ENCODE peak calls at places on chromosomes 7 and 10, in nine cellular contexts. V is activated T-cell treated with anti-CD3 and anti-CD28 coated beads, Interleukin-2, amount 50 U/mL, for 4 hours; R is stimulated activated CD8-positive, alpha-beta memory T cell treated with anti-CD3 and anti-CD28 coated beads, Interleukin-2, amount 100 ng/mL, for 1 hour; D is effector memory CD4-positive, alpha-beta T cell; U is CD8-positive, alpha-beta T cell; M is CD4-positive, CD25-positive, alpha-beta regulatory T cell; I is MCF 10A; Q is SJSA1; Y is activated T-helper 1 cell treated with Interleukin-2 at 50 U/mL for 16 hours. B is an unnamed sample.

GRCh38 chr7:24587853-24588252 is 14.6 kb downstream of the PALS2 start:
- DNase-seq in V (peak; percentile 52), R (peak; percentile 28), D (peak; percentile 8), U (peak; percentile 67), M (peak; percentile 66), I (peak; percentile 15), Q (no peak), Y (peak; percentile 22), B (no peak)

GRCh38 chr10:117541405-117541908 is 1.1 kb upstream of the EMX2 start:
- DNase-seq in V (no peak), R (no peak), D (no peak), U (no peak), M (no peak), I (no peak), Q (no peak), Y (no peak), B (no peak)

GRCh38 chr10:92747600-92747999 is 57.8 kb downstream of the HHEX start:
- DNase-seq in V (no peak), R (peak; percentile 6), D (peak; percentile 5), U (peak; percentile 18), M (peak; percentile 71), I (no peak), Q (no peak), Y (no peak), B (no peak)

GRCh38 chr10:118901409-118901808 is 128.1 kb upstream of the NANOS1 start:
- DNase-seq in V (no peak), R (no peak), D (no peak), U (no peak), M (no peak), I (no peak), Q (no peak), Y (no peak), B (no peak)

GRCh38 chr7:99034932-99035722 is 108.8 kb downstream of the SMURF1 start:
- DNase-seq in V (no peak), R (no peak), D (no peak), U (no peak), M (no peak), I (no peak), Q (no peak), Y (no peak), B (no peak)

GRCh38 chr10:33799281-33799943 is 464.9 kb upstream of the NRP1 start:
- DNase-seq in V (no peak), R (no peak), D (no peak), U (no peak), M (no peak), I (no peak), Q (no peak), Y (no peak), B (no peak)

GRCh38 chr10:6185039-6185716 is 17.6 kb upstream of the PFKFB3 start:
- DNase-seq in V (no peak), R (no peak), D (no peak), U (no peak), M (no peak), I (no peak), Q (no peak), Y (no peak), B (no peak)

GRCh38 chr10:50275650-50276235 is 24.4 kb upstream of the ASAH2 start:
- DNase-seq in V (peak; percentile 11), R (no peak), D (no peak), U (peak; percentile 14), M (peak; percentile 35), I (peak; percentile 52), Q (peak; percentile 36), Y (no peak), B (no peak)

GRCh38 chr10:120996456-120997053 is 145.4 kb downstream of the WDR11 start:
- DNase-seq in V (no peak), R (no peak), D (no peak), U (no peak), M (no peak), I (no peak), Q (no peak), Y (no peak), B (no peak)

GRCh38 chr7:79620291-79620690 is 166.8 kb upstream of the MAGI2 start:
- DNase-seq in V (no peak), R (no peak), D (no peak), U (no peak), M (no peak), I (no peak), Q (no peak), Y (no peak), B (no peak)

GRCh38 chr7:94907026-94907419 is 371 bp upstream of the PPP1R9A start:
- DNase-seq in V (no peak), R (no peak), D (no peak), U (no peak), M (no peak), I (no peak), Q (no peak), Y (no peak), B (no peak)

GRCh38 chr7:87152897-87153641 is 816 bp downstream of the DMTF1 start:
- DNase-seq in V (peak; percentile 8), R (peak; percentile 1), D (no peak), U (peak; percentile 25), M (peak; percentile 53), I (peak; percentile 37), Q (peak; percentile 59), Y (no peak), B (no peak)

GRCh38 chr10:8052344-8052969 is 2.0 kb upstream of the GATA3 start:
- DNase-seq in V (no peak), R (no peak), D (no peak), U (no peak), M (peak; percentile 67), I (no peak), Q (no peak), Y (no peak), B (no peak)

GRCh38 chr10:97801449-97801848 is 29.6 kb upstream of the SFRP5 start:
- DNase-seq in V (no peak), R (no peak), D (no peak), U (no peak), M (no peak), I (no peak), Q (no peak), Y (no peak), B (no peak)

GRCh38 chr10:118584181-118584954 is 11.1 kb downstream of the PRLHR start:
- DNase-seq in V (no peak), R (no peak), D (no peak), U (no peak), M (no peak), I (peak; percentile 89), Q (peak; percentile 25), Y (no peak), B (no peak)

GRCh38 chr7:110170762-110171161 is 920.2 kb upstream of the LRRN3 start:
- DNase-seq in V (no peak), R (no peak), D (no peak), U (no peak), M (no peak), I (no peak), Q (no peak), Y (no peak), B (no peak)

GRCh38 chr10:24209946-24210491 is 1.1 kb downstream of the KIAA1217 start:
- DNase-seq in V (no peak), R (no peak), D (no peak), U (no peak), M (no peak), I (peak; percentile 74), Q (peak; percentile 41), Y (no peak), B (no peak)

GRCh38 chr7:22166928-22167327 is 190.0 kb downstream of the RAPGEF5 start:
- DNase-seq in V (no peak), R (no peak), D (no peak), U (no peak), M (no peak), I (no peak), Q (no peak), Y (no peak), B (no peak)

GRCh38 chr7:155702616-155703015 is 58.2 kb downstream of the RBM33 start:
- DNase-seq in V (no peak), R (no peak), D (no peak), U (no peak), M (no peak), I (peak; percentile 57), Q (no peak), Y (no peak), B (no peak)

GRCh38 chr7:116357776-116358670 is 141.5 kb upstream of the CAV2 start:
- DNase-seq in V (no peak), R (no peak), D (no peak), U (no peak), M (no peak), I (peak; percentile 76), Q (peak; percentile 42), Y (no peak), B (no peak)

GRCh38 chr7:49398730-49399129 is 374.7 kb upstream of the VWC2 start:
- DNase-seq in V (no peak), R (no peak), D (no peak), U (no peak), M (no peak), I (peak; percentile 69), Q (no peak), Y (no peak), B (no peak)

GRCh38 chr10:70974351-70974901 is 86.1 kb upstream of the PCBD1 start:
- DNase-seq in V (no peak), R (no peak), D (no peak), U (no peak), M (no peak), I (peak; percentile 36), Q (no peak), Y (no peak), B (no peak)

GRCh38 chr10:71246591-71247143 is 34.3 kb downstream of the UNC5B start:
- DNase-seq in V (no peak), R (no peak), D (no peak), U (no peak), M (no peak), I (peak; percentile 91), Q (no peak), Y (no peak), B (peak; percentile 15)

GRCh38 chr7:116800594-116800993 is 61.8 kb upstream of the CAPZA2 start:
- DNase-seq in V (no peak), R (no peak), D (no peak), U (no peak), M (no peak), I (no peak), Q (no peak), Y (no peak), B (no peak)

GRCh38 chr7:51139796-51140195 is 176.8 kb downstream of the COBL start:
- DNase-seq in V (no peak), R (no peak), D (no peak), U (no peak), M (no peak), I (peak; percentile 78), Q (no peak), Y (no peak), B (no peak)

GRCh38 chr7:98420966-98421612 is 20.2 kb upstream of the BAIAP2L1 start:
- DNase-seq in V (peak; percentile 59), R (peak; percentile 42), D (no peak), U (peak; percentile 66), M (peak; percentile 67), I (peak; percentile 87), Q (no peak), Y (peak; percentile 33), B (no peak)

GRCh38 chr10:27908231-27908630 is 90.6 kb downstream of the ODAD2 start:
- DNase-seq in V (no peak), R (no peak), D (no peak), U (no peak), M (no peak), I (no peak), Q (no peak), Y (no peak), B (no peak)

GRCh38 chr10:118914626-118915025 is 114.9 kb upstream of the NANOS1 start:
- DNase-seq in V (no peak), R (no peak), D (no peak), U (no peak), M (no peak), I (no peak), Q (no peak), Y (no peak), B (no peak)

GRCh38 chr7:74311305-74311744 is 22.1 kb downstream of the CLIP2 start:
- DNase-seq in V (no peak), R (no peak), D (no peak), U (no peak), M (no peak), I (peak; percentile 46), Q (no peak), Y (no peak), B (no peak)

GRCh38 chr7:93279541-93279940 is 47.4 kb downstream of the VPS50 start:
- DNase-seq in V (no peak), R (no peak), D (no peak), U (no peak), M (peak; percentile 13), I (no peak), Q (no peak), Y (no peak), B (no peak)

GRCh38 chr7:148501707-148502139 is 88.8 kb upstream of the C7orf33 start:
- DNase-seq in V (no peak), R (no peak), D (no peak), U (no peak), M (no peak), I (no peak), Q (no peak), Y (no peak), B (no peak)